ENCODE peak calls at places on chromosomes 7 and 10, in ten cellular contexts. L, V, J, O, T, H, N, P, G and E are unnamed samples.

GRCh38 chr10:93272884-93273675 is 199.4 kb downstream of the CYP26A1 start:
- DNase-seq in V (no peak), L (no peak), N (no peak), G (no peak), P (no peak), O (no peak), T (no peak), H (no peak), J (no peak), E (no peak)

GRCh38 chr10:32299354-32299980 is 47.5 kb downstream of the EPC1 start:
- DNase-seq in H (no peak), G (no peak), O (no peak), J (no peak), T (no peak), N (no peak), P (no peak), L (no peak), V (no peak), E (no peak)

GRCh38 chr7:115844857-115845256 is 185.7 kb downstream of the TFEC start:
- DNase-seq in G (no peak), J (no peak), L (no peak), P (no peak), O (no peak), H (no peak), V (no peak), N (no peak), T (no peak), E (no peak)

GRCh38 chr7:31521336-31522010 is 7.6 kb downstream of the ITPRID1 start:
- DNase-seq in O (no peak), T (no peak), V (no peak), P (no peak), H (no peak), L (no peak), G (no peak), J (no peak), N (no peak), E (no peak)

GRCh38 chr7:156140896-156141295 is 328.6 kb upstream of the SHH start:
- DNase-seq in J (no peak), G (no peak), T (no peak), H (no peak), L (no peak), P (no peak), V (no peak), O (no peak), N (no peak), E (no peak)

GRCh38 chr10:7277874-7278273 is 133.0 kb downstream of the SFMBT2 start:
- DNase-seq in G (no peak), T (no peak), N (no peak), O (no peak), L (no peak), H (no peak), V (no peak), P (no peak), J (no peak), E (no peak)

GRCh38 chr10:73044378-73045285 is 52.0 kb downstream of the P4HA1 start:
- DNase-seq in V (peak; percentile 32), P (peak; percentile 89), G (no peak), H (peak; percentile 41), N (no peak), L (peak; percentile 50), T (no peak), J (peak; percentile 72), O (no peak), E (peak; percentile 12)

GRCh38 chr10:128206676-128207075 is 80.5 kb upstream of the MKI67 start:
- DNase-seq in G (no peak), V (no peak), J (no peak), T (no peak), N (no peak), H (no peak), L (no peak), O (no peak), P (no peak), E (no peak)

GRCh38 chr7:107528461-107528860 is 35.3 kb downstream of the COG5 start:
- DNase-seq in P (peak; percentile 6), V (peak; percentile 3), H (peak; percentile 5), J (peak; percentile 55), L (peak; percentile 16), N (no peak), G (no peak), T (no peak), O (no peak), E (no peak)

GRCh38 chr7:4015371-4015770 is 666.7 kb upstream of the FOXK1 start:
- DNase-seq in O (no peak), V (no peak), G (no peak), P (no peak), J (no peak), T (no peak), H (no peak), L (no peak), N (no peak), E (no peak)

GRCh38 chr7:131034166-131034881 is 293.4 kb upstream of the MKLN1 start:
- DNase-seq in T (no peak), N (peak; percentile 67), J (no peak), G (no peak), P (no peak), L (no peak), O (no peak), V (no peak), H (no peak), E (no peak)

GRCh38 chr10:77606751-77607150 is 30.9 kb downstream of the KCNMA1 start:
- DNase-seq in N (no peak), V (no peak), P (no peak), L (no peak), T (no peak), O (no peak), H (no peak), G (no peak), J (peak; percentile 41), E (no peak)

GRCh38 chr7:127620406-127621233 is 2.7 kb upstream of the PAX4 start:
- DNase-seq in V (no peak), O (no peak), H (no peak), T (peak; percentile 29), P (no peak), G (no peak), L (no peak), J (no peak), N (no peak), E (no peak)

GRCh38 chr7:47255007-47255406 is 326.9 kb downstream of the TNS3 start:
- DNase-seq in N (no peak), O (no peak), H (no peak), P (no peak), T (no peak), L (no peak), V (no peak), G (no peak), J (no peak), E (no peak)

GRCh38 chr10:103053659-103054581 is 135.8 kb downstream of the CNNM2 start:
- DNase-seq in T (no peak), O (no peak), V (peak; percentile 58), P (peak; percentile 74), G (peak; percentile 65), N (peak; percentile 65), L (peak; percentile 45), H (peak; percentile 37), J (peak; percentile 11), E (no peak)

GRCh38 chr10:1362589-1363465 is 306.6 kb downstream of the WDR37 start:
- DNase-seq in O (no peak), H (no peak), G (no peak), P (no peak), N (no peak), J (no peak), V (no peak), T (no peak), L (no peak), E (no peak)

GRCh38 chr7:127770870-127771269 is 118.9 kb downstream of the SND1 start:
- DNase-seq in L (no peak), O (no peak), T (no peak), V (no peak), N (no peak), G (no peak), J (no peak), H (no peak), P (no peak), E (no peak)

GRCh38 chr7:74224511-74224832 is 14.7 kb downstream of the LAT2 start:
- DNase-seq in P (no peak), H (no peak), N (no peak), V (no peak), J (no peak), G (no peak), T (no peak), O (no peak), L (no peak), E (no peak)

GRCh38 chr7:2063562-2064360 is 169.0 kb downstream of the MAD1L1 start:
- DNase-seq in J (peak; percentile 36), O (no peak), L (no peak), T (no peak), G (peak; percentile 63), H (no peak), V (no peak), N (no peak), P (no peak), E (peak; percentile 16)

GRCh38 chr10:7170626-7171322 is 240.1 kb downstream of the SFMBT2 start:
- DNase-seq in V (no peak), J (no peak), H (no peak), L (no peak), O (no peak), N (no peak), P (no peak), G (no peak), T (no peak), E (no peak)

GRCh38 chr10:132389631-132390454 is 7.2 kb upstream of the PWWP2B start:
- DNase-seq in V (no peak), P (no peak), J (no peak), H (no peak), T (no peak), N (no peak), O (no peak), G (no peak), L (no peak), E (no peak)

GRCh38 chr7:140867467-140868314 is 57.0 kb downstream of the BRAF start:
- DNase-seq in O (no peak), L (no peak), T (no peak), P (no peak), N (no peak), V (no peak), J (no peak), G (no peak), H (no peak), E (no peak)

GRCh38 chr10:111076682-111077661 is at the start of gene ADRA2A:
- DNase-seq in O (no peak), J (no peak), P (no peak), G (peak; percentile 89), H (peak; percentile 48), V (no peak), N (peak; percentile 49), T (peak; percentile 55), L (no peak), E (no peak)

GRCh38 chr10:99534939-99535763 is 2.4 kb downstream of the NKX2-3 start:
- DNase-seq in O (no peak), P (no peak), T (no peak), G (no peak), J (peak; percentile 39), H (no peak), L (no peak), V (no peak), N (peak; percentile 47), E (peak; percentile 32)

GRCh38 chr10:4766449-4766848 is 59.6 kb upstream of the AKR1E2 start:
- DNase-seq in N (no peak), L (no peak), J (no peak), V (no peak), O (no peak), P (no peak), T (no peak), H (no peak), G (no peak), E (peak; percentile 34)

GRCh38 chr7:30057741-30058140 is 29.5 kb downstream of the PLEKHA8 start:
- DNase-seq in G (no peak), O (no peak), H (no peak), T (no peak), L (no peak), N (no peak), J (no peak), V (no peak), P (no peak), E (no peak)

GRCh38 chr7:142583424-142583823 is 165.8 kb upstream of the PRSS1 start:
- DNase-seq in P (peak; percentile 62), G (no peak), J (peak; percentile 87), L (peak; percentile 52), H (peak; percentile 39), V (peak; percentile 94), O (no peak), N (peak; percentile 72), T (no peak), E (peak; percentile 76)